ENCODE peak calls at places on chromosome 17, in eight cellular contexts. I, L, B, W, O, S, H and R are unnamed samples.

GRCh38 chr17:2011421-2012371 is 13.4 kb downstream of the RTN4RL1 start:
- DNase-seq in I (no peak), L (no peak), B (no peak), W (no peak), O (no peak), S (no peak), H (peak), R (no peak)

GRCh38 chr17:32514587-32514986 is 27.8 kb downstream of the CDK5R1 start:
- DNase-seq in I (no peak), L (no peak), B (no peak), W (no peak), O (no peak), S (no peak), H (no peak), R (no peak)

GRCh38 chr17:4715071-4715749 is 4.8 kb downstream of the ARRB2 start:
- DNase-seq in I (no peak), L (no peak), B (no peak), W (no peak), O (no peak), S (no peak), H (no peak), R (no peak)

GRCh38 chr17:42618442-42619150 is 9.1 kb downstream of the TUBG1 start:
- DNase-seq in I (no peak), L (peak), B (peak), W (no peak), O (peak), S (peak), H (peak), R (peak)

GRCh38 chr17:72361892-72362291 is 241.1 kb downstream of the SOX9 start:
- DNase-seq in I (no peak), L (no peak), B (no peak), W (no peak), O (no peak), S (no peak), H (no peak), R (no peak)

GRCh38 chr17:6755731-6756184 is at the start of gene XAF1:
- DNase-seq in I (peak), L (peak), B (peak), W (no peak), O (no peak), S (peak), H (peak), R (peak)

GRCh38 chr17:76700627-76701470 is 9.9 kb downstream of the MXRA7 start:
- DNase-seq in I (peak), L (peak), B (peak), W (peak), O (no peak), S (peak), H (peak), R (peak)

GRCh38 chr17:71200597-71200996 is 920.2 kb upstream of the SOX9 start:
- DNase-seq in I (no peak), L (no peak), B (no peak), W (no peak), O (no peak), S (no peak), H (no peak), R (no peak)

GRCh38 chr17:49815761-49816281 is 27.3 kb downstream of the KAT7 start:
- DNase-seq in I (no peak), L (no peak), B (no peak), W (no peak), O (no peak), S (no peak), H (no peak), R (no peak)

GRCh38 chr17:59914274-59914854 is 21.4 kb downstream of the RPS6KB1 start:
- DNase-seq in I (no peak), L (no peak), B (no peak), W (no peak), O (peak), S (peak), H (no peak), R (no peak)

GRCh38 chr17:70099267-70099666 is 24.2 kb downstream of the KCNJ16 start:
- DNase-seq in I (no peak), L (no peak), B (no peak), W (no peak), O (no peak), S (no peak), H (no peak), R (no peak)

DNA sequence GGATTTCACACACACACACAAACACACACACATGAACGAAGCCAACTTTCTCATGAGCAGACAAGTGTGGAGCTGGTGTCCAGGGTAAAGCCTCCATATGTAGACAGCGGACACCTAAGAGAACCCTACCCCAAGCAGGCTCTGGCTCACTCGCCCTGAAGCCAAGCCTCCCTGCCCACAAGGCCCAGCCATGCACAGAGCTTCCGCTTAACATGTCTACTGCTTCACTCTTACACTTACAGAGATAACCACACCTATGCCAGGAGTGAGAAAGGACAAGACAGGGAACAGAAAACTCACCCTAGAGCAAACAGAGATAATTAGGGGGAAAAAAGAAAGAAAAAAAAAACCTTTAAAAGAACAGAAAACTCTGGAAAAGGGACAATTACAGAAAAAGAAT is 67.5 kb downstream of the CYTH1 start:
- DNase-seq in I (no peak), L (no peak), B (no peak), W (no peak), O (no peak), S (no peak), H (no peak), R (no peak)
- H3K27ac ChIP-seq in I (no peak), L (no peak), B (no peak), W (no peak), O (peak), S (no peak), H (no peak), R (no peak)

DNA sequence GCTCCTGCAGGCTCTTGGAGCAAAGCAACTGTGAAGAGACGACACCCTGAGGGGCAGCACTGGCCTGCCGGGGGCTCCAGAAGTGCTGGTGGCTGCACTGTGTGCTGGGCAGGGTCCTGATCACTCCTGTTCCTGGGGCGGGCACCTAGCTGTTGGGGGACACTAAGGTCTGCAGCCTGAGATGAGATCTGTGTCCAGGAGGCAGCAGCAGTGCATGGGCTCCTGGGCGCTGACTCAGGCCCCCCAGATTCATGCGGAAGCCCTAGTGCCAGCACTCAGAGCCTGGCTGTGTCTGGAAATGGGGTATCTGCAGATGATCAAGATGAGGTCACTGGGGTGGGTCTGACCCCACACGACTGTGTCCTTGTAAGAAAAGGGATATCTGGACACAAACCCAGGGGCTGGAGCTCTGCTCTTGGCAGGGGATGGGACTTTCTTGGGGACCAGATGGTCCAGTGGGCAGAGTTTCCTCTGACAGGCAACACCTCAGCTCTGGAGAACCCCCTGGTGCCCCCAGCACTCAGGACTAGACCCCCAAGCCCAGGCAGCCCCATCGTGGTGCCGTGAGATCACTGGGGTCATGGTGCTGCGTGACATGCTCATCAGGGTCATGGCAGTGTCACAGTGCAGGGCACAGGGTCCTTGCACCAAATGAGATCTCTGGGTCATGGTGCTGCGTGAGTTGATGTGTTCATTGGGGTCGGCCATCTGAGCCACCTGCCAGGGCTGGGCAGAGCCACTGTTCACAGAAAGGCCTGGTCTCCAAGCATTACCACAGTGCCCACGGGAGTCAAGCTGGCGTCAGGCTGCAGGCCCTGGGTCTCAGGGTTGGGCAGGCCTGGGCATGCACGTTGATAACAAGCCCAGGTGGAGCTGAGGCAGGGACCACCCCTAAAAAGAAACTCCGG is 9.5 kb downstream of the FAAP100 start:
- DNase-seq in I (no peak), L (no peak), B (peak), W (no peak), O (no peak), S (no peak), H (no peak), R (no peak)
- TF ChIP-seq POLR2A in I (no peak), L (no peak), B (no peak), W (no peak), O (no peak), S (no peak), H (no peak), R (no peak)

GRCh38 chr17:38590988-38591758 is 14.6 kb downstream of the SRCIN1 start:
- DNase-seq in I (no peak), L (no peak), B (no peak), W (no peak), O (no peak), S (no peak), H (no peak), R (no peak)
- H3K27ac ChIP-seq in I (no peak), L (no peak), B (no peak), W (no peak), O (peak), S (no peak), H (no peak), R (no peak)

GRCh38 chr17:64385187-64386083 is 5.2 kb downstream of the PECAM1 start:
- DNase-seq in I (peak), L (peak), B (peak), W (no peak), O (peak), S (peak), H (peak), R (peak)
- TF ChIP-seq POLR2A in I (peak), L (no peak), B (no peak), W (no peak), O (no peak), S (no peak), H (no peak), R (no peak)

GRCh38 chr17:48310748-48311213 is 119.2 kb downstream of the SKAP1 start:
- DNase-seq in I (no peak), L (no peak), B (no peak), W (no peak), O (no peak), S (no peak), H (no peak), R (no peak)
- H3K27ac ChIP-seq in I (no peak), L (no peak), B (no peak), W (no peak), O (no peak), S (no peak), H (no peak), R (no peak)

GRCh38 chr17:29292992-29293889 is 707 bp downstream of the NUFIP2 start:
- DNase-seq in I (peak), L (peak), B (peak), W (peak), O (peak), S (peak), H (peak), R (peak)

GRCh38 chr17:29293890-29294579 is at the start of gene NUFIP2:
- DNase-seq in I (peak), L (peak), B (peak), W (peak), O (peak), S (peak), H (peak), R (peak)

GRCh38 chr17:29294580-29294900 is 592 bp upstream of the NUFIP2 start:
- DNase-seq in I (no peak), L (no peak), B (no peak), W (no peak), O (no peak), S (no peak), H (no peak), R (no peak)

GRCh38 chr17:29291163-29291752 is 2.7 kb downstream of the NUFIP2 start:
- DNase-seq in I (no peak), L (no peak), B (no peak), W (no peak), O (peak), S (no peak), H (no peak), R (peak)

DNA sequence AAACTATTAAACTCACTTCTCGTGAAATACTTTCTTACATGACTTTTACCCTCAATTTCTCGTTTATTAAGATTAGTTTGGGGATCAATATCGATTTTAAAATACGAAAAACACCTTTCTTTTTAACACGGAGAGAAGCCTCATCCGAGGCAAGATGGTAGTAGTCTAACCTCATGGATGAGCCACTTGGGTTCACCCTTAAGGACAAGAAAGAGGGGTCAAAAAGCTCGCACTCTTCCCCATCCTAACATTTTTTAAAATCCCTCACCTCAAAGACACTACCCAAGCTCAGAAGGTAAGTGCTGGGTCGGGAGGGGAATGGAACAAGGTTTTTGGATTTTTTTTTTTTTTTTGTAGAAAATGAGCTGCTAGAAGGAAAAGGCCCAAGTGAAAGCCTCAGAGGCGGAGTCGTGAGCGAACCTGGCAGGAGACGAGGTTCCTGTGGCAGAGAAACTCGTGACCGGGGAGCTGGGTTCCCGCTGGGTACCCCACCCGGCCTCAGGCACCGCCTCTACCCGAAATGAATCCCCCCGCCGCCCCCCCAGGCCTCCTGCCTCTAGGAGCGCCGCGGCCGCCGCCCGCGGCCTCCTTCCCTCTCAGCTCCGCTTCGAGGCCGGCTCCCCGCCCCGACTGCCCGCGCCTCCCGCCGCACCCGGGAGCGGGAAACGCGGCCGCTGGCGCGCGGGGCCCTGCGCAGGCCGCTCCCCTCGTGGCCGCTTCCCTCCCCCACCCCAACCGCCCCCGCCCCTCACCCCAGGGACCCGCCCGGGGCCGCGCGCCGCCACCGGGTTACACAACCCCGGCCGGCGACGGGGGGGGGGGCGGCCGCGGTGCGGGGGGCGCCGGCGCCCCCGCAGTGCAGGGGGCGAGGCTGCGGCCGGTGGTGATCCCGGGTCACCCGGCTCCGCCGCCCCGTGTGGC is 1.6 kb downstream of the NUFIP2 start:
- DNase-seq in I (peak), L (peak), B (peak), W (peak), O (peak), S (peak), H (peak), R (peak)
- TF ChIP-seq POLR2A in I (peak), L (no peak), B (no peak), W (peak), O (no peak), S (no peak), H (peak), R (no peak)

DNA sequence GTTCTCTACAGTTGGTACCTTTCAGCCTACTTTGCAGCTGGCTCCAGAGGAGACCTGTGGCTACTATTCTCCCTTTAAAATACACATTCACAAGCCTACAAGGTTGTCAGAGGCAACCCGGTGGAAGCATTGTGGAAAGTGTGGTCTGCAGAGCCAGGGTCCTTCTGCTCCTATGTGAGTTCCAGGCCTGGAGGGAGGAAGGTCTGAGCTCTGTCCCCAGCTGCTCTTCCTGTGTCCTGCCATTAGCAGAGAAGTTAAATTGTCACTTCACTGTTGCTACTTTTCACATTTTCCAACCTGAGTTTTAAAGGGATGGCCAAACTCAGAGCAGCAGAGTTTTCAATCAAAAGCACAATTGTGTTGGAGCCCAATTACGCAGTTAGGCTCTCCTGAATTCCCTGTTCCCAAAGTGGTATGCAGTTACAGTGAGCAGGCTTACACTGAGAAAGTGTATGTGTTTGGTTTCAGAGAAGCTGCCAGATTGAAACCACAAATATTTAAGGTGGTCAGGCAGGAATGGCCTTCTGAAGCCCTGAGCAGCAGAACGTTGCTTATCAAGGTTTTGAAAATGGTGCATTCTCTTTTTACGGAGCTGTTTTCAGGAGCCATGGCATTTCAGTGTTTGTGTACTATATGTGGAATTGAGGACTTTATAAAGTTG is 25.0 kb downstream of the MAP3K3 start:
- DNase-seq in I (no peak), L (no peak), B (no peak), W (no peak), O (no peak), S (no peak), H (no peak), R (no peak)
- H3K27ac ChIP-seq in I (no peak), L (no peak), B (peak), W (no peak), O (no peak), S (no peak), H (peak), R (no peak)

GRCh38 chr17:40321502-40322416 is 12.8 kb downstream of the RARA start:
- DNase-seq in I (peak), L (peak), B (peak), W (peak), O (no peak), S (peak), H (peak), R (no peak)
- TF ChIP-seq POLR2A in I (no peak), L (no peak), B (peak), W (no peak), O (no peak), S (no peak), H (no peak), R (no peak)

GRCh38 chr17:75505152-75505409 is 10.3 kb downstream of the CASKIN2 start:
- DNase-seq in I (no peak), L (no peak), B (no peak), W (no peak), O (no peak), S (no peak), H (no peak), R (no peak)

GRCh38 chr17:75505640-75506039 is 9.7 kb downstream of the CASKIN2 start:
- DNase-seq in I (no peak), L (no peak), B (no peak), W (no peak), O (no peak), S (no peak), H (no peak), R (no peak)

GRCh38 chr17:75503337-75503950 is 11.9 kb downstream of the CASKIN2 start:
- DNase-seq in I (no peak), L (no peak), B (no peak), W (no peak), O (no peak), S (no peak), H (no peak), R (no peak)

GRCh38 chr17:75503976-75504346 is 11.4 kb downstream of the CASKIN2 start:
- DNase-seq in I (no peak), L (no peak), B (no peak), W (no peak), O (no peak), S (no peak), H (no peak), R (no peak)

GRCh38 chr17:75504347-75505151 is 10.8 kb downstream of the CASKIN2 start:
- DNase-seq in I (no peak), L (no peak), B (peak), W (no peak), O (peak), S (no peak), H (peak), R (no peak)
- H3K27ac ChIP-seq in I (no peak), L (no peak), B (no peak), W (no peak), O (no peak), S (no peak), H (no peak), R (no peak)

DNA sequence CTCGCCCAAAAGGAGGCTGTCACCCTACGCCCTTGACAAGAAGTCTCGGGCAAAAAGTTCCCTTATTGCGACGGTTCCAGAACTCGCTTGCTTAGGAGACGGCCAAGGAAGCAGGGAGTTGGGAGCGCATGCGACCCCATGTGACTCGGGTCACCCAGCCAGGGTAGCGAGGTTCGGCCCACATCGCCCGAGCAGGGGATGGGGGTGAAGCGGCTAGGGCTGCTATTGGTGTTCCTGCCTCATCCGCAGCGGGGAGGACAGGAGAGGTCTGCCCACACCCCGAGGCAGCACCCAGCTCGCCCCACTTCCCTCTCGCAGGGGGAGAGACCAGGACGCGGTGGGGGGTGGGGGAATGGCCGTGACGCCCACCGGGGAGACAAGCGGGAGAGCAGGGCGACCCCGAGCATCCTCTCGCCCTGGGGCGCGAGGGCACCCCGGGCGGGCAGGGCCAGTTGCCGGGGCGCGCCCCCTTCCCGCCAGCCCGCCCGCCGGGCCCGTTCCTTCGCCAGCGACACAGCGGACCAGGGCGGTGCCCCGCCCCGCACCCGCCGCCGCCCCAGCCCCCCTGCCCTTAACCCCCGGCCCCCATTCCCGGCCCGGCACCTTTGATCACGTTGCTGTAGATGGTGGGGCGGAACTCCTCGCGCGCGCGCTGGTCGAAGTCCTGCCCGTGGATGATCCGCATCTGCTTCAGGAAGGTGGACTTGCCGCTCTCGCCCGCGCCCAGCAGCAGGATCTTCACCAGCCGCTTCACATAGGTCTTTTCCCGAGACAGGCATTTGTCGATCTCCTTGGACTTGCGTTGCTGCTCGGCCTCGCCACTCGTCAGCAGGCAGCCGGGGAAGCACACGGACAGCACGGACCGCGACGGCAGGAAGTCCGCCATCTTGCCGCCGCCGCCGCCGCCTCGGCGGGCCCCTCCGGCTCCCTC is 567 bp downstream of the GNA13 start:
- DNase-seq in I (peak), L (peak), B (peak), W (peak), O (peak), S (peak), H (peak), R (peak)
- TF ChIP-seq POLR2A in I (no peak), L (peak), B (peak), W (peak), O (peak), S (peak), H (peak), R (peak)